ENCODE peak calls at places on chromosomes 1 and 21, in seven cellular contexts. One of them, this sample, is unnamed.

GRCh38 chr1:27569088-27569459 is 34.9 kb downstream of the AHDC1 start:
- DNase-seq in testis: no peak
- DNase-seq in effector memory CD4-positive, alpha-beta T cell: no peak
- DNase-seq in CD8-positive, alpha-beta T cell: no peak
- DNase-seq in PC-9: no peak
- DNase-seq in transverse colon: no peak
- DNase-seq in hepatocyte: no peak
- DNase-seq in this sample: no peak

GRCh38 chr1:176961678-176962077 is 202.8 kb downstream of the ASTN1 start:
- DNase-seq in testis: no peak
- DNase-seq in effector memory CD4-positive, alpha-beta T cell: no peak
- DNase-seq in CD8-positive, alpha-beta T cell: no peak
- DNase-seq in PC-9: no peak
- DNase-seq in transverse colon: no peak
- DNase-seq in hepatocyte: no peak
- DNase-seq in this sample: no peak

GRCh38 chr1:81118550-81118949 is 682.2 kb upstream of the ADGRL2 start:
- DNase-seq in testis: no peak
- DNase-seq in effector memory CD4-positive, alpha-beta T cell: no peak
- DNase-seq in CD8-positive, alpha-beta T cell: no peak
- DNase-seq in PC-9: no peak
- DNase-seq in transverse colon: no peak
- DNase-seq in hepatocyte: no peak
- DNase-seq in this sample: no peak

GRCh38 chr1:152251391-152251790 is 27.4 kb upstream of the HRNR start:
- DNase-seq in testis: no peak
- DNase-seq in effector memory CD4-positive, alpha-beta T cell: no peak
- DNase-seq in CD8-positive, alpha-beta T cell: no peak
- DNase-seq in PC-9: no peak
- DNase-seq in transverse colon: no peak
- DNase-seq in hepatocyte: no peak
- DNase-seq in this sample: no peak

GRCh38 chr1:85427358-85427757 is 37.6 kb downstream of the DDAH1 start:
- DNase-seq in testis: no peak
- DNase-seq in effector memory CD4-positive, alpha-beta T cell: no peak
- DNase-seq in CD8-positive, alpha-beta T cell: no peak
- DNase-seq in PC-9: no peak
- DNase-seq in transverse colon: no peak
- DNase-seq in hepatocyte: no peak
- DNase-seq in this sample: no peak

GRCh38 chr1:155085504-155086181 is 7.0 kb downstream of the EFNA3 start:
- DNase-seq in testis: peak; percentile 56
- DNase-seq in effector memory CD4-positive, alpha-beta T cell: peak; percentile 73
- DNase-seq in CD8-positive, alpha-beta T cell: peak; percentile 78
- DNase-seq in PC-9: peak; percentile 69
- DNase-seq in transverse colon: peak; percentile 86
- DNase-seq in hepatocyte: peak; percentile 83
- DNase-seq in this sample: peak; percentile 76

GRCh38 chr1:226643701-226644540 is 95.2 kb downstream of the ITPKB start:
- DNase-seq in testis: no peak
- DNase-seq in effector memory CD4-positive, alpha-beta T cell: no peak
- DNase-seq in CD8-positive, alpha-beta T cell: peak; percentile 48
- DNase-seq in PC-9: no peak
- DNase-seq in transverse colon: no peak
- DNase-seq in hepatocyte: no peak
- DNase-seq in this sample: no peak

GRCh38 chr1:242205622-242206489 is 207.0 kb upstream of the MAP1LC3C start:
- DNase-seq in testis: no peak
- DNase-seq in effector memory CD4-positive, alpha-beta T cell: no peak
- DNase-seq in CD8-positive, alpha-beta T cell: no peak
- DNase-seq in PC-9: no peak
- DNase-seq in transverse colon: no peak
- DNase-seq in hepatocyte: no peak
- DNase-seq in this sample: no peak

GRCh38 chr1:57424231-57425027 is 569 bp upstream of the DAB1 start:
- DNase-seq in testis: peak; percentile 63
- DNase-seq in effector memory CD4-positive, alpha-beta T cell: no peak
- DNase-seq in CD8-positive, alpha-beta T cell: no peak
- DNase-seq in PC-9: no peak
- DNase-seq in transverse colon: no peak
- DNase-seq in hepatocyte: peak; percentile 76
- DNase-seq in this sample: no peak

GRCh38 chr1:181140398-181140797 is 51.9 kb downstream of the IER5 start:
- DNase-seq in testis: no peak
- DNase-seq in effector memory CD4-positive, alpha-beta T cell: no peak
- DNase-seq in CD8-positive, alpha-beta T cell: no peak
- DNase-seq in PC-9: no peak
- DNase-seq in transverse colon: no peak
- DNase-seq in hepatocyte: no peak
- DNase-seq in this sample: no peak

GRCh38 chr1:19300211-19300610 is 11.6 kb upstream of the AKR7A3 start:
- DNase-seq in testis: no peak
- DNase-seq in effector memory CD4-positive, alpha-beta T cell: no peak
- DNase-seq in CD8-positive, alpha-beta T cell: no peak
- DNase-seq in PC-9: no peak
- DNase-seq in transverse colon: no peak
- DNase-seq in hepatocyte: no peak
- DNase-seq in this sample: no peak

GRCh38 chr1:154775559-154776338 is 94.3 kb downstream of the KCNN3 start:
- DNase-seq in testis: no peak
- DNase-seq in effector memory CD4-positive, alpha-beta T cell: no peak
- DNase-seq in CD8-positive, alpha-beta T cell: no peak
- DNase-seq in PC-9: no peak
- DNase-seq in transverse colon: no peak
- DNase-seq in hepatocyte: no peak
- DNase-seq in this sample: no peak

GRCh38 chr21:15732290-15732995 is 2.7 kb downstream of the USP25 start:
- DNase-seq in testis: peak; percentile 36
- DNase-seq in effector memory CD4-positive, alpha-beta T cell: no peak
- DNase-seq in CD8-positive, alpha-beta T cell: no peak
- DNase-seq in PC-9: no peak
- DNase-seq in transverse colon: no peak
- DNase-seq in hepatocyte: peak; percentile 46
- DNase-seq in this sample: no peak

GRCh38 chr1:206821493-206821892 is 43.9 kb upstream of the IL20 start:
- DNase-seq in testis: no peak
- DNase-seq in effector memory CD4-positive, alpha-beta T cell: no peak
- DNase-seq in CD8-positive, alpha-beta T cell: no peak
- DNase-seq in PC-9: no peak
- DNase-seq in transverse colon: no peak
- DNase-seq in hepatocyte: no peak
- DNase-seq in this sample: no peak

GRCh38 chr1:15668089-15668754 is 15.9 kb upstream of the PLEKHM2 start:
- DNase-seq in testis: no peak
- DNase-seq in effector memory CD4-positive, alpha-beta T cell: no peak
- DNase-seq in CD8-positive, alpha-beta T cell: no peak
- DNase-seq in PC-9: no peak
- DNase-seq in transverse colon: no peak
- DNase-seq in hepatocyte: peak; percentile 20
- DNase-seq in this sample: no peak

GRCh38 chr1:37238376-37239224 is 204.3 kb upstream of the GRIK3 start:
- DNase-seq in testis: no peak
- DNase-seq in effector memory CD4-positive, alpha-beta T cell: no peak
- DNase-seq in CD8-positive, alpha-beta T cell: no peak
- DNase-seq in PC-9: no peak
- DNase-seq in transverse colon: no peak
- DNase-seq in hepatocyte: no peak
- DNase-seq in this sample: no peak

GRCh38 chr21:28333455-28334108 is 659.1 kb downstream of the LTN1 start:
- DNase-seq in testis: no peak
- DNase-seq in effector memory CD4-positive, alpha-beta T cell: no peak
- DNase-seq in CD8-positive, alpha-beta T cell: no peak
- DNase-seq in PC-9: no peak
- DNase-seq in transverse colon: no peak
- DNase-seq in hepatocyte: no peak
- DNase-seq in this sample: no peak

DNA sequence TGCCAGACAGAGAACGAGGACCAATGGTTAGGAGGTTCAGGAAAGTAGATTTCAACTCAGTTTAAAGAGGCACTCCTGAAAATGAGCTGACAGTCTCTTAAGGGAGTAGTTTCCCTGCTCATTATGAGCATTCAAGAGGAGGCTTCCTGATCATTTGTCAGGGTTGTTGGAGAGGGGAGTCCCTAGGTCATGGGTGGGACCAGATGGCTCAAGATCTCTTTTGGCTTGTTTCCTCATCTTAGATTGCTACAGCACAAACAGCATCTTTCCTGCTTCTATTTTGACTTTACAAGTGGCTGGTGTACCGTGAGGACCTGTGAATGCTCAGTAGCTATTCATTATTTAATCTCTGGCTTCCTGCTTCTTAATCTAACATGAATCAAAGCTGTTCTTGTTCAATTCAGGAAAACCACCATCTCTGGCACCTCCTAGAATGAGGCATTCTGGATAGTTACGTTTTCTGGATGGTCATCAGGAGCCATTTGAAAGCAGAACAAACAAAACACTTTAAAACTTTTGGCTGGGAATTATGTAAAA is 47.6 kb downstream of the PEX14 start:
- DNase-seq in testis: no peak
- DNase-seq in effector memory CD4-positive, alpha-beta T cell: no peak
- DNase-seq in CD8-positive, alpha-beta T cell: no peak
- DNase-seq in PC-9: no peak
- DNase-seq in transverse colon: no peak
- DNase-seq in hepatocyte: no peak
- DNase-seq in this sample: no peak
- H3K27ac ChIP-seq in testis: no peak overlapping the region
- H3K27ac ChIP-seq in effector memory CD4-positive, alpha-beta T cell: no peak overlapping the region
- H3K27ac ChIP-seq in CD8-positive, alpha-beta T cell: no peak overlapping the region
- H3K27ac ChIP-seq in PC-9: no peak overlapping the region
- H3K27ac ChIP-seq in transverse colon: no peak overlapping the region
- H3K27ac ChIP-seq in hepatocyte: no peak overlapping the region
- H3K27ac ChIP-seq in this sample: no peak overlapping the region

GRCh38 chr1:229111703-229112319 is 159.1 kb upstream of the RAB4A start:
- DNase-seq in testis: peak; percentile 55
- DNase-seq in effector memory CD4-positive, alpha-beta T cell: no peak
- DNase-seq in CD8-positive, alpha-beta T cell: no peak
- DNase-seq in PC-9: no peak
- DNase-seq in transverse colon: no peak
- DNase-seq in hepatocyte: no peak
- DNase-seq in this sample: no peak
- H3K27ac ChIP-seq in testis: peak overlapping the region; percentile 44
- H3K27ac ChIP-seq in effector memory CD4-positive, alpha-beta T cell: no peak overlapping the region
- H3K27ac ChIP-seq in CD8-positive, alpha-beta T cell: no peak overlapping the region
- H3K27ac ChIP-seq in PC-9: no peak overlapping the region
- H3K27ac ChIP-seq in transverse colon: peak overlapping the region; percentile 25
- H3K27ac ChIP-seq in hepatocyte: no peak overlapping the region
- H3K27ac ChIP-seq in this sample: no peak overlapping the region

DNA sequence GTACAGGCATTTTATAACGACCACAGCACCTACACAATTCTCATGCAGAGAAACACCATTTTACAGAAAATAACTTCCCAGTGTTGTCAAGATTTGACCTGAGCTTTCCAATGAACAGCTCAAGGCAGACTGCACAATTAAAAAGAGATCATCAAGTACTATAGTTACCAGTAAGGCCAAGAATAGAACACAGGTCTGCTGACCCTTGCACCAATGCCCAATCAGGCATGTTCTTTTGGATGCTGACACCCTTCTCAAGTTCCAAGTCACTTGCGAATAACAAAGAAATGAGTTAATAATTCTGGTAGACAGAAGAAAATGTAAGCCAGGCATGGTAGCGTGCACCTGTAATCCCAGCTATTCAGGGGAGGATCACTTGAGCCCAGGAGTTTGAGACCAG is 101.9 kb downstream of the SLC45A1 start:
- DNase-seq in testis: no peak
- DNase-seq in effector memory CD4-positive, alpha-beta T cell: no peak
- DNase-seq in CD8-positive, alpha-beta T cell: no peak
- DNase-seq in PC-9: no peak
- DNase-seq in transverse colon: no peak
- DNase-seq in hepatocyte: no peak
- DNase-seq in this sample: no peak
- H3K27ac ChIP-seq in testis: peak overlapping the region; percentile 99
- H3K27ac ChIP-seq in effector memory CD4-positive, alpha-beta T cell: no peak overlapping the region
- H3K27ac ChIP-seq in CD8-positive, alpha-beta T cell: no peak overlapping the region
- H3K27ac ChIP-seq in PC-9: no peak overlapping the region
- H3K27ac ChIP-seq in transverse colon: peak overlapping the region; percentile 98
- H3K27ac ChIP-seq in hepatocyte: peak overlapping the region; percentile 99
- H3K27ac ChIP-seq in this sample: peak overlapping the region; percentile 98

GRCh38 chr1:178263341-178263740 is 169.4 kb downstream of the RASAL2 start:
- DNase-seq in testis: no peak
- DNase-seq in effector memory CD4-positive, alpha-beta T cell: no peak
- DNase-seq in CD8-positive, alpha-beta T cell: no peak
- DNase-seq in PC-9: no peak
- DNase-seq in transverse colon: no peak
- DNase-seq in hepatocyte: no peak
- DNase-seq in this sample: no peak
- H3K27ac ChIP-seq in testis: no peak overlapping the region
- H3K27ac ChIP-seq in effector memory CD4-positive, alpha-beta T cell: no peak overlapping the region
- H3K27ac ChIP-seq in CD8-positive, alpha-beta T cell: no peak overlapping the region
- H3K27ac ChIP-seq in PC-9: no peak overlapping the region
- H3K27ac ChIP-seq in transverse colon: no peak overlapping the region
- H3K27ac ChIP-seq in hepatocyte: peak overlapping the region; percentile 14
- H3K27ac ChIP-seq in this sample: no peak overlapping the region

DNA sequence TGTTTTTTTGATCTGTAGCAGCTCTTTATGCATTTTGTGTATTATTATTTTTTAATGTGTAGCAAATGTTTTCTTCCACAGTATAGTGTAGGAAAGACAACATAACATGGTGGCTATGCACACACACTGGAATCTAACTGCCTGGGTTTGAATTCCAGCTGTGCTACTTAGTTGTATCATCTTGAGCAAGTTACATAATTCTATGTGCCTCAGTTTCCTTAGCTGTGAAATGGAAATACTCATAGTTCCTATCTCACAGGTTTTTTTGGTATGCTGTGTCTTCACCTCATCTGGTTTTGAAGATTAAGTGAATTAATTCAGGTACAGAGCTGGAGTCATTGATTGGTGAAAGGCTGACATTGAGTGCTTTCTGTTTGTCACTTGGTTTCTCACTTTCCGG is 1.2 kb upstream of the IARS2 start:
- DNase-seq in testis: no peak
- DNase-seq in effector memory CD4-positive, alpha-beta T cell: no peak
- DNase-seq in CD8-positive, alpha-beta T cell: no peak
- DNase-seq in PC-9: no peak
- DNase-seq in transverse colon: no peak
- DNase-seq in hepatocyte: no peak
- DNase-seq in this sample: no peak
- H3K27ac ChIP-seq in testis: no peak overlapping the region
- H3K27ac ChIP-seq in effector memory CD4-positive, alpha-beta T cell: no peak overlapping the region
- H3K27ac ChIP-seq in CD8-positive, alpha-beta T cell: no peak overlapping the region
- H3K27ac ChIP-seq in PC-9: no peak overlapping the region
- H3K27ac ChIP-seq in transverse colon: no peak overlapping the region
- H3K27ac ChIP-seq in hepatocyte: no peak overlapping the region
- H3K27ac ChIP-seq in this sample: no peak overlapping the region

GRCh38 chr1:43286533-43286932 is 1.2 kb upstream of the C1orf210 start:
- DNase-seq in testis: no peak
- DNase-seq in effector memory CD4-positive, alpha-beta T cell: no peak
- DNase-seq in CD8-positive, alpha-beta T cell: no peak
- DNase-seq in PC-9: no peak
- DNase-seq in transverse colon: no peak
- DNase-seq in hepatocyte: no peak
- DNase-seq in this sample: no peak
- H3K27ac ChIP-seq in testis: no peak overlapping the region
- H3K27ac ChIP-seq in effector memory CD4-positive, alpha-beta T cell: no peak overlapping the region
- H3K27ac ChIP-seq in CD8-positive, alpha-beta T cell: no peak overlapping the region
- H3K27ac ChIP-seq in PC-9: no peak overlapping the region
- H3K27ac ChIP-seq in transverse colon: peak overlapping the region; percentile 81
- H3K27ac ChIP-seq in hepatocyte: peak overlapping the region; percentile 95
- H3K27ac ChIP-seq in this sample: no peak overlapping the region

GRCh38 chr1:212628813-212629415 is 20.4 kb downstream of the ATF3 start:
- DNase-seq in testis: no peak
- DNase-seq in effector memory CD4-positive, alpha-beta T cell: no peak
- DNase-seq in CD8-positive, alpha-beta T cell: no peak
- DNase-seq in PC-9: no peak
- DNase-seq in transverse colon: no peak
- DNase-seq in hepatocyte: no peak
- DNase-seq in this sample: no peak
- H3K27ac ChIP-seq in testis: no peak overlapping the region
- H3K27ac ChIP-seq in effector memory CD4-positive, alpha-beta T cell: no peak overlapping the region
- H3K27ac ChIP-seq in CD8-positive, alpha-beta T cell: no peak overlapping the region
- H3K27ac ChIP-seq in PC-9: no peak overlapping the region
- H3K27ac ChIP-seq in transverse colon: no peak overlapping the region
- H3K27ac ChIP-seq in hepatocyte: peak overlapping the region; percentile 33
- H3K27ac ChIP-seq in this sample: no peak overlapping the region

This sample was measured in breast epithelium.